ENCODE peak calls at places on chromosomes 16 and 17, in four cellular contexts. D, W, K and X are unnamed samples.

GRCh38 chr17:77815127-77815905 is 143.2 kb upstream of the TNRC6C start:
- DNase-seq in D (no peak), W (no peak), K (no peak), X (no peak)

GRCh38 chr17:7215136-7215638 is 4.4 kb downstream of the DLG4 start:
- DNase-seq in D (no peak), W (no peak), K (no peak), X (no peak)

GRCh38 chr16:15672514-15673167 is 22.6 kb downstream of the NDE1 start:
- DNase-seq in D (peak), W (peak), K (peak), X (peak)

GRCh38 chr17:64377769-64378282 is 12.8 kb downstream of the PECAM1 start:
- DNase-seq in D (no peak), W (no peak), K (peak), X (peak)

GRCh38 chr17:80034977-80035686 is 540 bp downstream of the TBC1D16 start:
- DNase-seq in D (no peak), W (no peak), K (peak), X (peak)

GRCh38 chr17:35640977-35641526 is 53.9 kb downstream of the AP2B1 start:
- DNase-seq in D (no peak), W (no peak), K (peak), X (no peak)

GRCh38 chr17:15405016-15405415 is 62.4 kb downstream of the CDRT4 start:
- DNase-seq in D (no peak), W (no peak), K (no peak), X (no peak)

GRCh38 chr17:57515662-57516211 is 229.4 kb downstream of the CCDC182 start:
- DNase-seq in D (no peak), W (no peak), K (no peak), X (no peak)

GRCh38 chr16:63466-63865 is 9.0 kb downstream of the RHBDF1 start:
- DNase-seq in D (no peak), W (no peak), K (no peak), X (no peak)

GRCh38 chr17:74599023-74599399 is 6.9 kb upstream of the CD300LD start:
- DNase-seq in D (no peak), W (no peak), K (no peak), X (no peak)

GRCh38 chr16:84724619-84725307 is 25.0 kb downstream of the USP10 start:
- DNase-seq in D (no peak), W (no peak), K (peak), X (peak)

GRCh38 chr17:9959377-9959981 is 54.4 kb upstream of the RCVRN start:
- DNase-seq in D (peak), W (no peak), K (peak), X (peak)

GRCh38 chr17:80153004-80153403 is 6.1 kb upstream of the EIF4A3 start:
- DNase-seq in D (no peak), W (no peak), K (no peak), X (no peak)

DNA sequence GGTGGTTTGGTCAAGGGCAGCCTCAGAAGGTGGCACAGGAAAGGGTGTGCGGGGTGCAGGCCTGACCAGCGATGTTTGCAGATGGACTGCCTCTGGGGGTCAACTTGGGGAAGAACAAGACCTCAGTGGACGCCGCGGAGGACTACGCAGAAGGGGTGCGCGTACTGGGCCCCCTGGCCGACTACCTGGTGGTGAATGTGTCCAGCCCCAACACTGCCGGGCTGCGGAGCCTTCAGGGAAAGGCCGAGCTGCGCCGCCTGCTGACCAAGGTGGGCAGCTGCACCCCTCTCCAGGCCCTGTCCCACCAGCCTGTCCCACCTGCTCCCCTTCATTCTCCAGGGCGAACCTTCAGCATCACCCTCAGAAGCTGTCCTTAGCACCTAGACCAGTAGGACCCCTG is 12.5 kb downstream of the DHODH start:
- DNase-seq in D (no peak), W (no peak), K (no peak), X (no peak)
- TF ChIP-seq CTCF in D (no peak), W (no peak), K (peak), X (peak)

DNA sequence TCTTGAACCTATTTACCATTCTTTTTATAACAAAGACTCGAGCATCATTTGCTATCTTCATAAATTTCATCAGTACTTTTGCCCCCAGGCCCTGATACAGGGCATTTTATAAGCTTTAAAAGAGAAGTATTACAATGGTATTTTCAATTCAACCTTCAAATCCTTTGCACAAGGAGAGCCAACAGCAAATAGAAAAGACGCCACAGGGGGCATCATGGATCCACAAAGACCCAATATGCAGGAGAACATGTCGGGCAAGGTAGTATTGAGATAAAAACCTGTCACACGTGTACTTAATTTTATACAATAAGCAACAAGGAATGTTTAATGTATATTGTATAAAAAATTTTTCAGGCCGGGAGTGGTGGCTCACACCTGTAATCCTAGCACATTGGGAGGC is 10.2 kb downstream of the MAP3K14 start:
- DNase-seq in D (no peak), W (no peak), K (no peak), X (no peak)
- H3K4me3 ChIP-seq in D (no peak), W (no peak), K (no peak), X (no peak)

DNA sequence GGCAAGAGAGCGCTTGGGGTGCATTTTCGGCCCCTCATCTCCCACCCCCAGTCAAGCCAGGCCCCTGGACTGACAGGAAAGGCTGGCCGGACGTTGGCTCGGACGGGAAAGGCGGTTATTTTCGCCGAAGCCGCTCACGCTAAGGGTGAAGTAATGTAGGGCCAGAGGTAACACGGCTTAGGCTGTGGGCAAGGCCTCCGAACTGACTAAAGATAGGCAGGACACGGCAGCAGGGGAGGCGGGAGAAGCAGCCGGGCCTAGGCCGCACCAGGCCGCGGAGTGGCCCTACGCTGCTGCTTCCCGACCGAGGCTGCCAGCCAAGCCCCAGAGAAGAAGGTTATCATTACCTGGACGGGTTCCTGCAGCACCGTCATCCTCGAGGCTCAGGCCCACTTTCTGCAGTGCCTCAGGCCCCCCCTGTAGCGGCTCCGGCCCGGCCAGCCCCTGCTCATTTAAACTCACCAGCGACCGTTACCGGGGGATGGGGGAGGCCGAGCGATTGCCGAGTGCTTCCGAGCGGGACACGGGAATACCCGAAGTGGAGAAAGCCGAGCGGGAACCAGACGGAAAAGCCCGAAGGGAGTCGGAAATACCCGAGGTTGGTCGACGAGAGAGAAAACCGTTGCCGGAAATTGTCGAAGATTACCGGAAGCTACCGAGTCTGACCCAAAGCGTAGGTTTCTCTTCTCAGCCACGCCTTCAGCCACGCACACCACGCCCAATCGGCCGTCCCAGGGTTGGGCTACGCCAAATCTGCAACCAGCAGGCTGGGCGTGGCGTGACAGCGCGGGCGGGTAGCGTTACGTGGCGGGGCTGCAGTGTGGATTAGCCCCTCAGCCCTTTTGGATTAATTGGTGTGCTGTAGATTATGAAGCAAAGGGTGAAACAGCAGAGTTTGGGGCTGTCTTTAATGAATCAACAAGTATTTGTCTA is at the start of gene CDC27:
- DNase-seq in D (peak), W (peak), K (peak), X (peak)
- TF ChIP-seq CTCF in D (no peak), W (no peak), K (no peak), X (no peak)

GRCh38 chr16:58665200-58665599 is 19.4 kb downstream of the SLC38A7 start:
- DNase-seq in D (no peak), W (no peak), K (no peak), X (no peak)
- H3K4me3 ChIP-seq in D (no peak), W (no peak), K (no peak), X (no peak)

GRCh38 chr16:55323637-55324490 is at the start of gene IRX6:
- DNase-seq in D (peak), W (no peak), K (no peak), X (no peak)
- TF ChIP-seq CTCF in D (peak), W (no peak), K (no peak), X (peak)